ENCODE peak calls at places on chromosomes 6 and 20, in four cellular contexts. J is IMR-90, K is HCT116, S is HepG2. C is an unnamed sample.
A peak's percentile ranks its signal among the peaks of the same experiment; 100 is the strongest.

GRCh38 chr6:157066781-157067491 is 256.4 kb downstream of the TMEM242 start:
- DNase-seq in K (no peak), S (peak; percentile 35), J (peak; percentile 29), C (no peak)

GRCh38 chr6:2958802-2959201 is 12.6 kb downstream of the SERPINB6 start:
- DNase-seq in K (no peak), J (no peak), S (no peak), C (no peak)

GRCh38 chr20:62702886-62703852 is 5.5 kb upstream of the NTSR1 start:
- DNase-seq in K (peak; percentile 76), S (peak; percentile 48), J (peak; percentile 94), C (no peak)

GRCh38 chr20:10344953-10345352 is 89.1 kb downstream of the MKKS start:
- DNase-seq in S (no peak), J (no peak), K (no peak), C (no peak)

GRCh38 chr20:3071610-3072529 is at the start of gene OXT:
- DNase-seq in J (no peak), S (no peak), K (no peak), C (peak; percentile 74)

GRCh38 chr6:125789576-125790402 is 971 bp upstream of the NCOA7 start:
- DNase-seq in S (peak; percentile 54), J (peak; percentile 44), K (no peak), C (peak; percentile 79)

GRCh38 chr20:2101057-2101934 is at the start of gene STK35:
- DNase-seq in K (peak; percentile 37), S (no peak), J (no peak), C (peak; percentile 80)

GRCh38 chr20:25179439-25180089 is 15.9 kb upstream of the ENTPD6 start:
- DNase-seq in J (no peak), K (no peak), S (no peak), C (no peak)

GRCh38 chr20:50427740-50428462 is 82.3 kb upstream of the PTPN1 start:
- DNase-seq in S (no peak), K (no peak), J (no peak), C (no peak)

GRCh38 chr6:45587229-45588060 is 209.7 kb upstream of the SUPT3H start:
- DNase-seq in S (no peak), K (no peak), J (no peak), C (no peak)

GRCh38 chr6:108711831-108712230 is 136.4 kb upstream of the ARMC2 start:
- DNase-seq in J (no peak), K (no peak), S (no peak), C (no peak)

GRCh38 chr6:170253226-170253909 is 37.5 kb downstream of the DLL1 start:
- DNase-seq in J (no peak), S (no peak), K (no peak), C (no peak)

GRCh38 chr20:46040902-46041535 is 12.0 kb downstream of the SLC12A5 start:
- DNase-seq in J (peak; percentile 26), S (peak; percentile 47), K (no peak), C (no peak)

GRCh38 chr6:138428943-138429616 is 25.1 kb downstream of the HEBP2 start:
- DNase-seq in S (peak; percentile 62), K (peak; percentile 21), J (peak; percentile 77), C (no peak)

GRCh38 chr6:123380257-123380656 is 256.5 kb downstream of the TRDN start:
- DNase-seq in S (peak; percentile 22), J (no peak), K (no peak), C (no peak)

GRCh38 chr20:62120990-62121775 is 1.1 kb upstream of the LSM14B start:
- DNase-seq in S (no peak), J (peak; percentile 61), K (peak; percentile 27), C (no peak)

GRCh38 chr20:2179233-2179580 is 77.6 kb downstream of the STK35 start:
- DNase-seq in S (no peak), K (no peak), J (no peak), C (no peak)

GRCh38 chr6:63804381-63804956 is 168.9 kb downstream of the PHF3 start:
- DNase-seq in K (no peak), S (no peak), J (peak; percentile 95), C (no peak)

GRCh38 chr6:162364488-162364887 is 363.1 kb downstream of the PRKN start:
- DNase-seq in S (no peak), K (no peak), J (no peak), C (no peak)

GRCh38 chr6:75880305-75880704 is 131.3 kb downstream of the MYO6 start:
- DNase-seq in J (no peak), S (no peak), K (no peak), C (no peak)

GRCh38 chr20:20492521-20493334 is 124.8 kb downstream of the INSM1 start:
- DNase-seq in J (no peak), K (no peak), S (no peak), C (no peak)

GRCh38 chr20:50695144-50695872 is 4.0 kb upstream of the RIPOR3 start:
- DNase-seq in K (no peak), S (no peak), J (no peak), C (no peak)

GRCh38 chr6:10733151-10733715 is 10.4 kb downstream of the TMEM14C start:
- DNase-seq in S (no peak), K (no peak), J (no peak), C (no peak)

GRCh38 chr20:14751191-14751590 is 413.8 kb upstream of the FLRT3 start:
- DNase-seq in J (no peak), K (no peak), S (no peak), C (no peak)

GRCh38 chr20:7362601-7363000 is 577.7 kb downstream of the HAO1 start:
- DNase-seq in J (no peak), S (no peak), K (no peak), C (no peak)

GRCh38 chr6:170117111-170117972 is 173.5 kb downstream of the DLL1 start:
- DNase-seq in S (no peak), J (no peak), K (no peak), C (no peak)

GRCh38 chr20:41277049-41277448 is 40.5 kb downstream of the ZHX3 start:
- DNase-seq in S (no peak), J (no peak), K (no peak), C (no peak)

GRCh38 chr6:26254666-26255176 is 110.3 kb upstream of the BTN3A2 start:
- DNase-seq in S (no peak), J (no peak), K (no peak), C (no peak)

GRCh38 chr20:58909585-58909984 is 57.1 kb downstream of the GNAS start:
- DNase-seq in K (no peak), J (no peak), S (no peak), C (no peak)

GRCh38 chr6:51996296-51996947 is 91.0 kb downstream of the PKHD1 start:
- DNase-seq in J (no peak), S (no peak), K (no peak), C (no peak)

GRCh38 chr6:138336221-138336620 is 41.5 kb upstream of the SMIM28 start:
- DNase-seq in K (no peak), S (no peak), J (no peak), C (no peak)

GRCh38 chr6:119280586-119281163 is 68.9 kb downstream of the MAN1A1 start:
- DNase-seq in S (no peak), J (no peak), K (no peak), C (no peak)

GRCh38 chr6:4768815-4769214 is 7.4 kb upstream of the CDYL start:
- DNase-seq in J (no peak), S (no peak), K (no peak), C (no peak)

GRCh38 chr6:40923326-40923725 is 115.7 kb downstream of the UNC5CL start:
- DNase-seq in K (no peak), J (no peak), S (no peak), C (no peak)

GRCh38 chr20:34083137-34083536 is 28.9 kb downstream of the EIF2S2 start:
- DNase-seq in J (peak; percentile 86), S (no peak), K (no peak), C (no peak)
- H3K36me3 ChIP-seq in J (peaks cover 68% of the 10 kb centered on the region), S (peaks cover 41% of the 10 kb centered on the region), K (peaks cover 18% of the 10 kb centered on the region), C (peaks cover 11% of the 10 kb centered on the region)

GRCh38 chr20:37261714-37262113 is at the start of gene GHRH:
- DNase-seq in K (no peak), J (no peak), S (no peak), C (no peak)
- TF ChIP-seq RAD21 in K (no peak), J (no peak), S (no peak), C (no peak)

GRCh38 chr20:16363832-16364687 is 209.2 kb downstream of the KIF16B start:
- DNase-seq in J (no peak), K (no peak), S (no peak), C (no peak)

GRCh38 chr20:16366548-16366947 is 206.7 kb downstream of the KIF16B start:
- DNase-seq in K (no peak), J (no peak), S (no peak), C (no peak)

GRCh38 chr20:16368645-16369292 is 204.5 kb downstream of the KIF16B start:
- DNase-seq in J (peak; percentile 78), K (no peak), S (peak; percentile 64), C (no peak)

GRCh38 chr20:16367948-16368560 is 205.2 kb downstream of the KIF16B start:
- DNase-seq in S (no peak), J (no peak), K (no peak), C (no peak)

GRCh38 chr20:16369441-16369840 is 203.8 kb downstream of the KIF16B start:
- DNase-seq in J (no peak), K (no peak), S (no peak), C (no peak)
- H3K36me3 ChIP-seq in J (peaks cover 2% of the 10 kb centered on the region), K (no peaks in the 10 kb centered on the region), S (no peaks in the 10 kb centered on the region), C (no peaks in the 10 kb centered on the region)

DNA sequence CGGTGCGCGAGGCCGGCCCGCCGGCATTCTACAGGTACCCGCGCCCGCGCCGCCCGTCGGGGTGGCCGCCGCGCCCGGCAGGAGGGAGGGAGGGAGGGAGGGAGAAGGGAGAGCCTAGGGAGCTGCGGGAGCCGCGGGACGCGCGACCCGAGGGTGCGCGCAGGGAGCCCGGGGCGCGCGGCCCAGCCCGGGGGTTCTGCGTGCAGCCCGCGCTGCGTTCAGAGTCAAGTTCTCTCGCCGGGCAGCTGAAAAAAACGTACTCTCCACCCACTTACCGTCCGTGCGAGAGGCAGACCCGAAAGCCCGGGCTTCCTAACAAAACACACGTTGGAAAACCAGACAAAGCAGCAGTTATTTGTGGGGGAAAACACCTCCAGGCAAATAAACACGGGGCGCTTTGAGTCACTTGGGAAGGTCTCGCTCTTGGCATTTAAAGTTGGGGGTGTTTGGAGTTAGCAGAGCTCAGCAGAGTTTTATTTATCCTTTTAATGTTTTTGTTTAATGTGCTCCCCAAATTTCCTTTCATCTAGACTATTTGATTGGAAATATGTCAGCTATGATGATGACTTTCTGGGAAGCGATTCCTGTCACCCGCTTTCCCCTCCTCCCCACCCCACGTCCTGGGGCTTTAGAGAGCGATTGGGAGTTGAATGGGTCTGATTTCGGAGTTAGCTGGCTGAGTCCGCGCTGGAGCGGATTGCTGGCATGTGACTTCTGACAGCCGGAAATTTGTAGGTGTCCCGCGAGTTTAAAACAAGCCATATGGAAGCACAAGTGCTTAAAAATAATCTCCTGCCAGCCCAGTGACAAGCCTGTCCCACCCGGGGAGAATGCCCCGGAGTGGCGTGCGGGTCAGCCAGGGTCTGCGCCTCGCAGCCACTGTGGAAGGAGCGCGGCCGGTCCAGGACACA is 1.1 kb downstream of the ESR1 start:
- DNase-seq in S (no peak), J (no peak), K (no peak), C (peak; percentile 64)
- TF ChIP-seq RAD21 in S (no peak), J (no peak), K (no peak), C (no peak)

GRCh38 chr20:38759135-38759534 is 10.9 kb downstream of the ACTR5 start:
- DNase-seq in S (no peak), K (no peak), J (no peak), C (no peak)
- H3K36me3 ChIP-seq in S (peaks cover 55% of the 10 kb centered on the region), K (peaks cover 53% of the 10 kb centered on the region), J (peaks cover 24% of the 10 kb centered on the region), C (peaks cover 42% of the 10 kb centered on the region)

GRCh38 chr20:34772437-34772836 is 53.0 kb downstream of the NCOA6 start:
- DNase-seq in K (no peak), S (no peak), J (no peak), C (no peak)

GRCh38 chr20:34773726-34774125 is 51.7 kb downstream of the NCOA6 start:
- DNase-seq in S (no peak), J (no peak), K (no peak), C (no peak)

GRCh38 chr20:34771680-34772081 is 53.8 kb downstream of the NCOA6 start:
- DNase-seq in K (no peak), J (no peak), S (no peak), C (no peak)

GRCh38 chr20:34768105-34768504 is 57.3 kb downstream of the NCOA6 start:
- DNase-seq in S (no peak), J (peak; percentile 80), K (no peak), C (no peak)
- TF ChIP-seq RAD21 in S (no peak), J (no peak), K (no peak), C (no peak)